ENCODE peak calls at places on chromosomes 3 and 15, in ten cellular contexts. S, J, V, N, I, X, C, T, U and E are unnamed samples.

GRCh38 chr3:24793896-24794295 is 299.2 kb upstream of the THRB start:
- DNase-seq in I (no peak), J (no peak), X (no peak), S (no peak), V (no peak), C (no peak), T (no peak), U (no peak), N (no peak), E (peak; percentile 31)

GRCh38 chr15:42728562-42728961 is 8.4 kb downstream of the CDAN1 start:
- DNase-seq in S (no peak), U (no peak), N (no peak), I (peak; percentile 36), J (no peak), C (no peak), X (no peak), T (no peak), V (no peak), E (no peak)

GRCh38 chr15:71116942-71117341 is 1.7 kb downstream of the THSD4 start:
- DNase-seq in T (no peak), I (no peak), N (no peak), S (no peak), C (no peak), V (no peak), X (no peak), J (no peak), U (peak; percentile 55), E (no peak)

GRCh38 chr3:107838196-107838595 is 252.6 kb downstream of the CD47 start:
- DNase-seq in N (no peak), V (no peak), J (no peak), I (no peak), U (no peak), C (no peak), T (no peak), X (no peak), S (no peak), E (no peak)

GRCh38 chr3:65902304-65902793 is 136.4 kb downstream of the MAGI1 start:
- DNase-seq in C (peak; percentile 95), I (no peak), V (no peak), J (no peak), U (no peak), S (no peak), X (no peak), T (no peak), N (peak; percentile 57), E (no peak)

GRCh38 chr15:70132148-70132547 is 34.4 kb upstream of the TLE3 start:
- DNase-seq in I (no peak), T (no peak), J (no peak), X (no peak), U (no peak), S (peak; percentile 79), V (no peak), C (no peak), N (no peak), E (no peak)

GRCh38 chr3:178823556-178824229 is 247.9 kb downstream of the ZMAT3 start:
- DNase-seq in T (no peak), X (no peak), J (no peak), I (no peak), U (no peak), C (no peak), S (no peak), N (peak; percentile 14), V (no peak), E (no peak)

GRCh38 chr15:49135893-49136292 is 19.5 kb downstream of the COPS2 start:
- DNase-seq in X (no peak), V (no peak), U (peak; percentile 71), S (peak; percentile 85), T (no peak), N (no peak), I (no peak), C (no peak), J (no peak), E (no peak)

GRCh38 chr3:145094355-145094941 is 1066.5 kb downstream of the PLOD2 start:
- DNase-seq in I (no peak), X (peak; percentile 49), N (peak; percentile 73), V (peak; percentile 41), C (peak; percentile 76), U (peak; percentile 55), J (no peak), T (peak; percentile 23), S (peak; percentile 60), E (peak; percentile 8)

GRCh38 chr3:16266714-16267113 is 1.7 kb downstream of the OXNAD1 start:
- DNase-seq in I (no peak), C (no peak), N (no peak), S (no peak), V (no peak), X (no peak), J (no peak), U (peak; percentile 23), T (no peak), E (peak; percentile 76)

GRCh38 chr3:189897406-189897805 is 223.3 kb downstream of the P3H2 start:
- DNase-seq in N (no peak), V (no peak), X (no peak), C (no peak), U (no peak), S (no peak), T (no peak), J (no peak), I (no peak), E (no peak)

GRCh38 chr15:74062671-74063070 is 19.7 kb downstream of the GOLGA6A start:
- DNase-seq in S (no peak), I (no peak), J (no peak), U (no peak), T (no peak), V (no peak), N (no peak), C (no peak), X (no peak), E (no peak)

DNA sequence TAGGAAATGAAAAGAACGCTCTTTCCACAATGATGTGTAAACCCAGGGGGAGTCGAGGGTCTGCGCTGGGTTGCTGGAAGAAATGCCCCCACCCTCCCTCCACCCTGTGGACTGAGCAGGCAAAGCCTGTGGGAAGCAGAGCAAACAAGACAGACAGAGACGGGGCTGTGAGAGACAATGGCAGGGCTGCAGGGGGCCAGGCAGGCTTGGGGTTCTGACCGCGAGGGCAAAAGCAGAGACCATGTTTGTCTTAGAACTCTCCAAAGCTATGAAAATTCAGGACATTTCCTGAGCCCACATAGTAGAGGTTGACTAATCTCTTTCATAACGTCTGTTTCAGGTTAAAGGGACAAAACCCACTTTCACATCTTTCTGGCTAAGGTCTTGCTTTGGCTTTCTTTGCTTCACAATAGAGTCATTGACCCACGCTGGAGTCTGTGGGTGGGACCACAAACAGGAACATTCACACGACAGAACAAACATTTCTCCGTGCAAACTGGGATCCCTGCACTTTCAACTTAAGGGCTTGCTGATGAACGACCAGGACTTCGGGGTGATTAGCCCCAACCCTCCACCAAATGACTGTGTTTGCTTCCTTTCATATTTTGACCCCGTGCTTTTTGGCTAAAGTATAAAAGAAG is 156.0 kb upstream of the TPM1 start:
- DNase-seq in N (no peak), T (no peak), C (peak; percentile 54), S (peak; percentile 79), J (no peak), I (no peak), V (no peak), U (no peak), X (no peak), E (no peak)
- H3K4me1 ChIP-seq in N (peaks cover 19% of the 10 kb centered on the region), T (no peaks in the 10 kb centered on the region), C (peaks cover 27% of the 10 kb centered on the region), S (peaks cover 60% of the 10 kb centered on the region), J (peaks cover 9% of the 10 kb centered on the region), I (peaks cover 37% of the 10 kb centered on the region), V (no peaks in the 10 kb centered on the region), U (peaks cover 11% of the 10 kb centered on the region), X (no peaks in the 10 kb centered on the region), E (no peaks in the 10 kb centered on the region)

DNA sequence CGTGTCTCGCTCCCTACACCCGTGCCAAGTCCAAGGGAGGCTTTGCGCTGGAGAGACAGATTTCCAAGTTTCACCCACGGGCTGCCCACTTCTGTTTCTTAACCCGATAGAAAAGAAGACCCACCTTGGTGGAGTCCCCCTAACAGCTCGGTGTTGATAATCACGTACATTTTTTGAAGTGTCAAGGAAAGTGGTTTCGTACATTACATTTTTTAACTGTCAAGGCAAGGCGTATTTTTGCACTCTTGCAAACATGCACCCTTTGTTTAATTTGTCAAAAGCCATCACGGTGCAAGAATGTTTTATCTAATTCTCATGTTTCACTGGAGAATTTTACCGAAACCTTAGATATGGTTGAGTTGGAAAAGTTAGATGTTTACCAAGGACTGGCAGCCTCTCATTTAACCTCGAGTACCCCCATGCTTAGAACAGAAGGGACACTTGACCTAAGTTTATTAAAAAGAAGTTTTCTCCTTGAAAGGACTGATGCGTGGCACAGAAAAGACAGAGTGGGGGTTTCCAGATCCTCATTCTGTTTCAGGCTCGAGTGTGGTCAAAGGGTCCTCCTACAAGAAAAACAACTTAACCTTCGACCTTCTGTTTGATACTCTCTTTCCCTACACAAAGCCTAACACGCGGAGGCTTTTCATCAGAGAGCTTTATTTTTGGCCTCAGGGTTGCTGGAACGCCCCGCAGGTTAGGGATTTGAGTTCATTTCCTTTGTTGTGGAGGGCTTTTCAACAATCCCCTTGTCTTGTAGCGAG is 882 bp downstream of the GXYLT2 start:
- DNase-seq in N (no peak), C (peak; percentile 70), S (peak; percentile 14), X (no peak), I (no peak), U (peak; percentile 29), T (no peak), J (no peak), V (no peak), E (no peak)
- H3K4me3 ChIP-seq in N (peak overlapping the region; percentile 49), C (peak overlapping the region; percentile 70), S (peak overlapping the region; percentile 76), X (no peak overlapping the region), I (peak overlapping the region; percentile 68), U (peak overlapping the region; percentile 70), T (no peak overlapping the region), J (peak overlapping the region; percentile 61), V (peak overlapping the region; percentile 58), E (peak overlapping the region; percentile 32)

GRCh38 chr3:140427786-140428185 is 250.1 kb upstream of the TRIM42 start:
- DNase-seq in N (no peak), S (no peak), T (no peak), V (no peak), J (no peak), I (no peak), U (no peak), X (no peak), C (no peak), E (no peak)

GRCh38 chr3:140432176-140432753 is 245.6 kb upstream of the TRIM42 start:
- DNase-seq in J (no peak), V (no peak), N (no peak), C (no peak), I (peak; percentile 22), S (no peak), X (no peak), T (no peak), U (no peak), E (no peak)

GRCh38 chr3:140430494-140430893 is 247.4 kb upstream of the TRIM42 start:
- DNase-seq in J (no peak), C (no peak), V (no peak), N (no peak), T (no peak), S (no peak), U (no peak), I (no peak), X (no peak), E (no peak)

GRCh38 chr3:140428380-140428779 is 249.5 kb upstream of the TRIM42 start:
- DNase-seq in I (no peak), T (no peak), S (no peak), V (no peak), N (no peak), C (no peak), X (no peak), U (no peak), J (no peak), E (no peak)

GRCh38 chr3:140429791-140430190 is 248.1 kb upstream of the TRIM42 start:
- DNase-seq in C (no peak), I (no peak), T (no peak), J (no peak), U (no peak), V (no peak), X (no peak), S (no peak), N (no peak), E (no peak)
- H3K9me2 ChIP-seq in C (peaks cover 11% of the 10 kb centered on the region), I (no peaks in the 10 kb centered on the region), T (no peaks in the 10 kb centered on the region), J (no peaks in the 10 kb centered on the region), U (no peaks in the 10 kb centered on the region), V (no peaks in the 10 kb centered on the region), X (no peaks in the 10 kb centered on the region), S (no peaks in the 10 kb centered on the region), N (no peaks in the 10 kb centered on the region), E (no peaks in the 10 kb centered on the region)

GRCh38 chr15:89121414-89121813 is 33.2 kb downstream of the ABHD2 start:
- DNase-seq in I (no peak), C (no peak), T (no peak), S (no peak), U (peak; percentile 71), J (no peak), V (no peak), N (peak; percentile 77), X (peak; percentile 59), E (no peak)
- H3K4me1 ChIP-seq in I (no peaks in the 10 kb centered on the region), C (peaks cover 9% of the 10 kb centered on the region), T (no peaks in the 10 kb centered on the region), S (peaks cover 12% of the 10 kb centered on the region), U (peaks cover 67% of the 10 kb centered on the region), J (peaks cover 75% of the 10 kb centered on the region), V (no peaks in the 10 kb centered on the region), N (peaks cover 62% of the 10 kb centered on the region), X (peaks cover 25% of the 10 kb centered on the region), E (peaks cover 76% of the 10 kb centered on the region)